ENCODE peak calls at places on chromosomes 6 and 20, in six cellular contexts. A is kidney tubule cell, N is EH, E is prostate gland, I is NCI-H1092 treated with DMSO at 0.1 percent for 48 hours, V is HS-27A. L is an unnamed sample.

GRCh38 chr20:41029150-41029872 is 689 bp downstream of the TOP1 start:
- DNase-seq in A (peak), N (peak), E (no peak), I (peak), V (no peak), L (peak)

GRCh38 chr6:26141378-26141901 is 54.2 kb downstream of the HFE start:
- DNase-seq in A (no peak), N (no peak), E (no peak), I (no peak), V (no peak), L (no peak)

GRCh38 chr6:128870751-128871150 is 12.2 kb upstream of the LAMA2 start:
- DNase-seq in A (no peak), N (no peak), E (no peak), I (no peak), V (no peak), L (no peak)

GRCh38 chr20:50042370-50043313 is 59.9 kb downstream of the SNAI1 start:
- DNase-seq in A (no peak), N (no peak), E (no peak), I (no peak), V (no peak), L (no peak)

GRCh38 chr6:22271044-22271443 is 25.8 kb downstream of the PRL start:
- DNase-seq in A (no peak), N (no peak), E (no peak), I (no peak), V (no peak), L (no peak)

GRCh38 chr6:139764498-139764986 is 390.1 kb upstream of the CITED2 start:
- DNase-seq in A (peak), N (peak), E (no peak), I (no peak), V (peak), L (no peak)

GRCh38 chr6:4780360-4780812 is 4.2 kb downstream of the CDYL start:
- DNase-seq in A (peak), N (peak), E (no peak), I (no peak), V (no peak), L (no peak)

GRCh38 chr6:1068068-1068467 is 243.8 kb upstream of the FOXQ1 start:
- DNase-seq in A (peak), N (peak), E (no peak), I (no peak), V (no peak), L (no peak)

GRCh38 chr6:4936681-4937041 is 67.2 kb downstream of the RPP40 start:
- DNase-seq in A (peak), N (peak), E (no peak), I (peak), V (no peak), L (peak)

GRCh38 chr6:107666084-107666981 is 157.8 kb downstream of the SCML4 start:
- DNase-seq in A (no peak), N (no peak), E (peak), I (peak), V (no peak), L (no peak)

GRCh38 chr6:34412054-34412453 is 13.8 kb downstream of the RPS10 start:
- DNase-seq in A (no peak), N (no peak), E (no peak), I (no peak), V (no peak), L (no peak)

GRCh38 chr20:53083411-53083810 is 111.3 kb downstream of the TSHZ2 start:
- DNase-seq in A (no peak), N (no peak), E (no peak), I (no peak), V (no peak), L (no peak)

GRCh38 chr6:51301969-51302368 is 483.3 kb downstream of the TFAP2B start:
- DNase-seq in A (no peak), N (no peak), E (no peak), I (no peak), V (no peak), L (no peak)

GRCh38 chr6:3220366-3220765 is 7.1 kb downstream of the TUBB2B start:
- DNase-seq in A (no peak), N (no peak), E (no peak), I (no peak), V (no peak), L (no peak)

GRCh38 chr6:35757461-35758123 is 18.8 kb upstream of the CLPSL2 start:
- DNase-seq in A (peak), N (peak), E (no peak), I (no peak), V (no peak), L (no peak)

GRCh38 chr6:20678831-20679352 is 144.6 kb downstream of the CDKAL1 start:
- DNase-seq in A (no peak), N (no peak), E (no peak), I (no peak), V (no peak), L (no peak)

GRCh38 chr6:154768280-154768679 is 35.1 kb downstream of the SCAF8 start:
- DNase-seq in A (no peak), N (no peak), E (no peak), I (no peak), V (no peak), L (no peak)

GRCh38 chr6:24935753-24936152 is at the start of gene RIPOR2:
- DNase-seq in A (no peak), N (no peak), E (no peak), I (no peak), V (no peak), L (no peak)

GRCh38 chr20:56928007-56928406 is 298.9 kb downstream of the TFAP2C start:
- DNase-seq in A (no peak), N (no peak), E (no peak), I (no peak), V (no peak), L (no peak)

GRCh38 chr20:25856256-25856884 is 159.7 kb upstream of the ZNF337 start:
- DNase-seq in A (no peak), N (no peak), E (no peak), I (no peak), V (no peak), L (no peak)

GRCh38 chr6:116168148-116168547 is 42.2 kb upstream of the COL10A1 start:
- DNase-seq in A (no peak), N (no peak), E (no peak), I (no peak), V (no peak), L (no peak)

GRCh38 chr6:150567823-150568383 is 31.8 kb upstream of the PLEKHG1 start:
- DNase-seq in A (peak), N (no peak), E (no peak), I (no peak), V (no peak), L (peak)

GRCh38 chr6:154258064-154258757 is 98.4 kb downstream of the IPCEF1 start:
- DNase-seq in A (peak), N (no peak), E (no peak), I (no peak), V (no peak), L (no peak)

GRCh38 chr6:85166106-85166505 is 283.8 kb upstream of the NT5E start:
- DNase-seq in A (no peak), N (no peak), E (no peak), I (no peak), V (no peak), L (no peak)

GRCh38 chr6:56093776-56094175 is 153.6 kb downstream of the COL21A1 start:
- DNase-seq in A (no peak), N (no peak), E (no peak), I (no peak), V (no peak), L (no peak)